ENCODE peak calls at places on chromosome 7, in five cellular contexts. One of them, this sample, is unnamed.

GRCh38 chr7:151167197-151167911 is at the start of gene GBX1:
- DNase-seq in AG10803: no peak
- DNase-seq in cardiac muscle cell: no peak
- DNase-seq in OCI-LY7: no peak
- DNase-seq in Panc1: no peak
- DNase-seq in this sample: no peak

GRCh38 chr7:36604801-36605200 is 119.5 kb downstream of the AOAH start:
- DNase-seq in AG10803: no peak
- DNase-seq in cardiac muscle cell: no peak
- DNase-seq in OCI-LY7: no peak
- DNase-seq in Panc1: no peak
- DNase-seq in this sample: no peak

GRCh38 chr7:128660596-128660995 is 11.5 kb upstream of the GARIN1A start:
- DNase-seq in AG10803: no peak
- DNase-seq in cardiac muscle cell: no peak
- DNase-seq in OCI-LY7: no peak
- DNase-seq in Panc1: no peak
- DNase-seq in this sample: no peak

GRCh38 chr7:105408791-105409410 is 20.2 kb upstream of the SRPK2 start:
- DNase-seq in AG10803: no peak
- DNase-seq in cardiac muscle cell: no peak
- DNase-seq in OCI-LY7: no peak
- DNase-seq in Panc1: no peak
- DNase-seq in this sample: no peak

GRCh38 chr7:151808296-151809155 is 68.4 kb downstream of the PRKAG2 start:
- DNase-seq in AG10803: no peak
- DNase-seq in cardiac muscle cell: no peak
- DNase-seq in OCI-LY7: no peak
- DNase-seq in Panc1: peak
- DNase-seq in this sample: no peak

GRCh38 chr7:32681174-32681518 is 185.9 kb downstream of the AVL9 start:
- DNase-seq in AG10803: no peak
- DNase-seq in cardiac muscle cell: no peak
- DNase-seq in OCI-LY7: no peak
- DNase-seq in Panc1: no peak
- DNase-seq in this sample: no peak

GRCh38 chr7:131424219-131424822 is 96.6 kb downstream of the MKLN1 start:
- DNase-seq in AG10803: peak
- DNase-seq in cardiac muscle cell: peak
- DNase-seq in OCI-LY7: peak
- DNase-seq in Panc1: peak
- DNase-seq in this sample: peak

GRCh38 chr7:37349979-37350590 is 98.6 kb downstream of the ELMO1 start:
- DNase-seq in AG10803: no peak
- DNase-seq in cardiac muscle cell: no peak
- DNase-seq in OCI-LY7: peak
- DNase-seq in Panc1: no peak
- DNase-seq in this sample: no peak

GRCh38 chr7:55550838-55551537 is 21.3 kb downstream of the VOPP1 start:
- DNase-seq in AG10803: no peak
- DNase-seq in cardiac muscle cell: no peak
- DNase-seq in OCI-LY7: no peak
- DNase-seq in Panc1: no peak
- DNase-seq in this sample: no peak

GRCh38 chr7:130867039-130867438 is 133.0 kb upstream of the KLF14 start:
- DNase-seq in AG10803: no peak
- DNase-seq in cardiac muscle cell: no peak
- DNase-seq in OCI-LY7: no peak
- DNase-seq in Panc1: no peak
- DNase-seq in this sample: no peak

GRCh38 chr7:150402671-150403321 is 23.7 kb downstream of the ZNF775 start:
- DNase-seq in AG10803: no peak
- DNase-seq in cardiac muscle cell: no peak
- DNase-seq in OCI-LY7: no peak
- DNase-seq in Panc1: no peak
- DNase-seq in this sample: no peak

GRCh38 chr7:158865462-158865922 is 9.1 kb downstream of the DYNC2I1 start:
- DNase-seq in AG10803: peak
- DNase-seq in cardiac muscle cell: no peak
- DNase-seq in OCI-LY7: no peak
- DNase-seq in Panc1: no peak
- DNase-seq in this sample: no peak

GRCh38 chr7:151843181-151843580 is 33.7 kb downstream of the PRKAG2 start:
- DNase-seq in AG10803: peak
- DNase-seq in cardiac muscle cell: peak
- DNase-seq in OCI-LY7: no peak
- DNase-seq in Panc1: no peak
- DNase-seq in this sample: no peak

GRCh38 chr7:140059288-140060242 is 3.2 kb downstream of the PARP12 start:
- DNase-seq in AG10803: peak
- DNase-seq in cardiac muscle cell: peak
- DNase-seq in OCI-LY7: no peak
- DNase-seq in Panc1: peak
- DNase-seq in this sample: peak

GRCh38 chr7:40682696-40683095 is 547.9 kb downstream of the SUGCT start:
- DNase-seq in AG10803: peak
- DNase-seq in cardiac muscle cell: peak
- DNase-seq in OCI-LY7: no peak
- DNase-seq in Panc1: no peak
- DNase-seq in this sample: no peak

GRCh38 chr7:40676220-40676619 is 541.4 kb downstream of the SUGCT start:
- DNase-seq in AG10803: no peak
- DNase-seq in cardiac muscle cell: no peak
- DNase-seq in OCI-LY7: no peak
- DNase-seq in Panc1: no peak
- DNase-seq in this sample: no peak

GRCh38 chr7:40675741-40676140 is 540.9 kb downstream of the SUGCT start:
- DNase-seq in AG10803: no peak
- DNase-seq in cardiac muscle cell: no peak
- DNase-seq in OCI-LY7: no peak
- DNase-seq in Panc1: no peak
- DNase-seq in this sample: no peak

GRCh38 chr7:40680657-40681056 is 545.9 kb downstream of the SUGCT start:
- DNase-seq in AG10803: peak
- DNase-seq in cardiac muscle cell: peak
- DNase-seq in OCI-LY7: peak
- DNase-seq in Panc1: no peak
- DNase-seq in this sample: no peak
- TF ChIP-seq CTCF in AG10803: peak
- TF ChIP-seq CTCF in cardiac muscle cell: peak
- TF ChIP-seq CTCF in OCI-LY7: peak
- TF ChIP-seq CTCF in Panc1: peak
- TF ChIP-seq CTCF in this sample: peak

GRCh38 chr7:101218236-101219130 is 518 bp downstream of the ZNHIT1 start:
- DNase-seq in AG10803: peak
- DNase-seq in cardiac muscle cell: no peak
- DNase-seq in OCI-LY7: no peak
- DNase-seq in Panc1: no peak
- DNase-seq in this sample: no peak

GRCh38 chr7:101216001-101216859 is 1.2 kb downstream of the PLOD3 start:
- DNase-seq in AG10803: peak
- DNase-seq in cardiac muscle cell: peak
- DNase-seq in OCI-LY7: no peak
- DNase-seq in Panc1: no peak
- DNase-seq in this sample: no peak

GRCh38 chr7:101220295-101220694 is 2.3 kb downstream of the ZNHIT1 start:
- DNase-seq in AG10803: no peak
- DNase-seq in cardiac muscle cell: no peak
- DNase-seq in OCI-LY7: no peak
- DNase-seq in Panc1: no peak
- DNase-seq in this sample: no peak

GRCh38 chr7:101217388-101218235 is at the start of the genes PLOD3 and ZNHIT1:
- DNase-seq in AG10803: peak
- DNase-seq in cardiac muscle cell: peak
- DNase-seq in OCI-LY7: peak
- DNase-seq in Panc1: peak
- DNase-seq in this sample: peak

GRCh38 chr7:101216860-101217387 is 457 bp downstream of the PLOD3 start:
- DNase-seq in AG10803: no peak
- DNase-seq in cardiac muscle cell: no peak
- DNase-seq in OCI-LY7: no peak
- DNase-seq in Panc1: no peak
- DNase-seq in this sample: no peak
- TF ChIP-seq CTCF in AG10803: peak
- TF ChIP-seq CTCF in cardiac muscle cell: peak
- TF ChIP-seq CTCF in OCI-LY7: peak
- TF ChIP-seq CTCF in Panc1: no peak
- TF ChIP-seq CTCF in this sample: no peak

GRCh38 chr7:16509829-16510228 is 16.8 kb upstream of the LRRC72 start:
- DNase-seq in AG10803: no peak
- DNase-seq in cardiac muscle cell: no peak
- DNase-seq in OCI-LY7: no peak
- DNase-seq in Panc1: no peak
- DNase-seq in this sample: no peak
- TF ChIP-seq CTCF in AG10803: no peak
- TF ChIP-seq CTCF in cardiac muscle cell: no peak
- TF ChIP-seq CTCF in OCI-LY7: no peak
- TF ChIP-seq CTCF in Panc1: no peak
- TF ChIP-seq CTCF in this sample: no peak

GRCh38 chr7:18276380-18276779 is 219.2 kb upstream of the HDAC9 start:
- DNase-seq in AG10803: no peak
- DNase-seq in cardiac muscle cell: no peak
- DNase-seq in OCI-LY7: no peak
- DNase-seq in Panc1: no peak
- DNase-seq in this sample: no peak
- TF ChIP-seq CTCF in AG10803: no peak
- TF ChIP-seq CTCF in cardiac muscle cell: no peak
- TF ChIP-seq CTCF in OCI-LY7: no peak
- TF ChIP-seq CTCF in Panc1: peak
- TF ChIP-seq CTCF in this sample: no peak

This sample was measured in HFFc6.